ENCODE peak calls at places on chromosomes 1 and 21, in five cellular contexts. O, I, G, C and K are unnamed samples.

GRCh38 chr1:151553659-151554058 is 13.6 kb downstream of the TUFT1 start:
- DNase-seq in I (peak; percentile 75), C (no peak), G (no peak), O (no peak), K (no peak)

GRCh38 chr1:160797861-160798273 is 1.9 kb downstream of the LY9 start:
- DNase-seq in G (peak; percentile 68), I (no peak), C (no peak), O (no peak), K (no peak)

GRCh38 chr1:68115308-68115707 is 64.9 kb upstream of the DIRAS3 start:
- DNase-seq in I (no peak), G (no peak), C (no peak), O (no peak), K (no peak)

GRCh38 chr1:85347908-85348307 is 71.5 kb upstream of the BCL10 start:
- DNase-seq in C (no peak), G (no peak), I (no peak), O (no peak), K (no peak)

GRCh38 chr21:43824250-43824882 is 35.0 kb downstream of the RRP1 start:
- DNase-seq in C (no peak), I (peak; percentile 62), O (no peak), G (no peak), K (no peak)

GRCh38 chr21:42293649-42294272 is 21.4 kb downstream of the TFF3 start:
- DNase-seq in C (no peak), O (no peak), I (no peak), G (no peak), K (no peak)

GRCh38 chr1:83673287-83673686 is 325.6 kb downstream of the TTLL7 start:
- DNase-seq in G (no peak), O (no peak), I (no peak), C (no peak), K (no peak)

GRCh38 chr1:233904979-233905415 is 521 bp downstream of the SLC35F3 start:
- DNase-seq in I (no peak), O (no peak), C (peak; percentile 63), G (no peak), K (no peak)

GRCh38 chr1:51433269-51433971 is 85.6 kb downstream of the EPS15 start:
- DNase-seq in I (no peak), O (no peak), C (no peak), G (no peak), K (no peak)

GRCh38 chr1:184052194-184052559 is 647 bp downstream of the TSEN15 start:
- DNase-seq in O (no peak), G (no peak), C (peak; percentile 14), I (no peak), K (no peak)

GRCh38 chr1:57947471-57947870 is 523.6 kb upstream of the DAB1 start:
- DNase-seq in C (no peak), O (no peak), G (no peak), I (no peak), K (no peak)

GRCh38 chr21:33394260-33394659 is 9.0 kb upstream of the IFNGR2 start:
- DNase-seq in O (no peak), C (no peak), G (no peak), I (no peak), K (no peak)

GRCh38 chr1:28123461-28123961 is 35.1 kb upstream of the EYA3 start:
- DNase-seq in O (no peak), I (peak; percentile 86), G (no peak), C (no peak), K (no peak)

GRCh38 chr1:66752000-66752592 is at the start of gene DYNLT5:
- DNase-seq in I (peak; percentile 43), C (peak; percentile 34), G (no peak), O (no peak), K (peak; percentile 36)

GRCh38 chr1:227885648-227886502 is 61.9 kb downstream of the WNT9A start:
- DNase-seq in O (no peak), G (no peak), C (peak; percentile 34), I (peak; percentile 29), K (no peak)

GRCh38 chr1:58628987-58629598 is 52.0 kb upstream of the TACSTD2 start:
- DNase-seq in O (no peak), I (peak; percentile 59), G (no peak), C (peak; percentile 43), K (no peak)

GRCh38 chr1:169928438-169929209 is 34.9 kb upstream of the SCYL3 start:
- DNase-seq in G (no peak), C (peak; percentile 70), O (peak; percentile 6), I (peak; percentile 72), K (no peak)

GRCh38 chr1:107538502-107538901 is 397.7 kb downstream of the NTNG1 start:
- DNase-seq in O (no peak), C (no peak), G (no peak), I (no peak), K (no peak)

GRCh38 chr1:76764638-76765572 is 102.4 kb upstream of the ST6GALNAC5 start:
- DNase-seq in O (peak; percentile 43), I (no peak), C (no peak), G (no peak), K (no peak)

GRCh38 chr1:56527548-56528302 is 51.6 kb downstream of the PLPP3 start:
- DNase-seq in I (no peak), O (peak; percentile 66), G (no peak), C (no peak), K (peak; percentile 50)

GRCh38 chr21:28111151-28111619 is 881.5 kb downstream of the LTN1 start:
- DNase-seq in C (no peak), G (no peak), O (no peak), I (peak; percentile 92), K (peak; percentile 11)